ENCODE peak calls at places on chromosomes 4 and X, in five cellular contexts. I, U, M, B and E are unnamed samples. For H3K36me3 and H3K4me1, the result is how much of the 10 kb centered on the place peaks cover.

GRCh38 chr4:126172126-126172525 is 857.4 kb downstream of the FAT4 start:
- DNase-seq in I (no peak), U (no peak), M (no peak), B (no peak), E (no peak)

GRCh38 chr4:140688711-140689598 is 67.2 kb downstream of the TBC1D9 start:
- DNase-seq in I (peak), U (peak), M (no peak), B (no peak), E (no peak)

GRCh38 chrX:68684291-68684918 is 36.9 kb downstream of the STARD8 start:
- DNase-seq in I (no peak), U (no peak), M (no peak), B (no peak), E (no peak)

GRCh38 chr4:159046683-159047082 is 56.2 kb upstream of the RAPGEF2 start:
- DNase-seq in I (no peak), U (no peak), M (no peak), B (no peak), E (no peak)

GRCh38 chr4:44553143-44553542 is 98.3 kb downstream of the YIPF7 start:
- DNase-seq in I (no peak), U (no peak), M (no peak), B (no peak), E (no peak)

GRCh38 chrX:19739683-19740082 is 147.7 kb downstream of the SH3KBP1 start:
- DNase-seq in I (peak), U (peak), M (peak), B (peak), E (peak)

GRCh38 chr4:157052429-157053040 is 23.4 kb upstream of the GLRB start:
- DNase-seq in I (no peak), U (no peak), M (no peak), B (no peak), E (no peak)

GRCh38 chr4:20288846-20289512 is 37.3 kb downstream of the SLIT2 start:
- DNase-seq in I (peak), U (peak), M (no peak), B (no peak), E (no peak)

GRCh38 chrX:144335402-144335801 is 451.5 kb downstream of the UBE2NL start:
- DNase-seq in I (no peak), U (no peak), M (no peak), B (no peak), E (no peak)

GRCh38 chrX:138745215-138745614 is 33.7 kb upstream of the FGF13 start:
- DNase-seq in I (peak), U (peak), M (peak), B (peak), E (no peak)

GRCh38 chr4:3062466-3062865 is 11.9 kb downstream of the HTT-AS start:
- DNase-seq in I (peak), U (no peak), M (no peak), B (no peak), E (no peak)

GRCh38 chrX:10098235-10098819 is 58.4 kb upstream of the CLCN4 start:
- DNase-seq in I (no peak), U (peak), M (no peak), B (peak), E (peak)

GRCh38 chr4:957581-958313 is 15.6 kb downstream of the DGKQ start:
- DNase-seq in I (no peak), U (no peak), M (no peak), B (no peak), E (no peak)

GRCh38 chrX:68420559-68420958 is 12.7 kb downstream of the OPHN1 start:
- DNase-seq in I (peak), U (no peak), M (no peak), B (no peak), E (no peak)

GRCh38 chrX:10756365-10756915 is 136.1 kb upstream of the MID1 start:
- DNase-seq in I (peak), U (peak), M (no peak), B (no peak), E (no peak)

GRCh38 chr4:98659741-98660507 is 1.5 kb upstream of the TSPAN5 start:
- DNase-seq in I (peak), U (peak), M (no peak), B (no peak), E (no peak)

GRCh38 chrX:69616520-69617203 is 749 bp downstream of the EDA start:
- DNase-seq in I (no peak), U (peak), M (no peak), B (peak), E (no peak)

GRCh38 chr4:27016551-27016950 is 155.9 kb downstream of the STIM2 start:
- DNase-seq in I (peak), U (peak), M (no peak), B (no peak), E (no peak)

GRCh38 chr4:125283702-125284279 is 31.0 kb upstream of the FAT4 start:
- DNase-seq in I (peak), U (peak), M (no peak), B (no peak), E (no peak)

GRCh38 chr4:98110929-98111328 is 32.3 kb downstream of the STPG2 start:
- DNase-seq in I (no peak), U (no peak), M (no peak), B (no peak), E (no peak)

GRCh38 chrX:150146271-150146888 is 208.1 kb upstream of the EOLA2 start:
- DNase-seq in I (no peak), U (no peak), M (peak), B (no peak), E (no peak)

GRCh38 chr4:64727960-64728359 is 318.7 kb upstream of the TECRL start:
- DNase-seq in I (no peak), U (no peak), M (no peak), B (no peak), E (no peak)

GRCh38 chr4:74453037-74453635 is 8.2 kb downstream of the AREG start:
- DNase-seq in I (no peak), U (no peak), M (no peak), B (no peak), E (no peak)

GRCh38 chr4:108628411-108628810 is 8.0 kb downstream of the RPL34 start:
- DNase-seq in I (no peak), U (peak), M (no peak), B (no peak), E (no peak)

GRCh38 chr4:108622022-108622421 is 1.6 kb downstream of the RPL34 start:
- DNase-seq in I (no peak), U (no peak), M (no peak), B (no peak), E (no peak)

GRCh38 chr4:108622828-108623227 is 2.5 kb downstream of the RPL34 start:
- DNase-seq in I (no peak), U (no peak), M (no peak), B (no peak), E (no peak)

GRCh38 chr4:108624263-108625056 is 4.1 kb downstream of the RPL34 start:
- DNase-seq in I (no peak), U (no peak), M (no peak), B (no peak), E (no peak)

GRCh38 chr4:108626056-108626455 is 5.7 kb downstream of the RPL34 start:
- DNase-seq in I (no peak), U (no peak), M (no peak), B (no peak), E (no peak)
- H3K36me3 ChIP-seq in I (half or more), U (half or more), M (under half), B (half or more), E (half or more)

DNA sequence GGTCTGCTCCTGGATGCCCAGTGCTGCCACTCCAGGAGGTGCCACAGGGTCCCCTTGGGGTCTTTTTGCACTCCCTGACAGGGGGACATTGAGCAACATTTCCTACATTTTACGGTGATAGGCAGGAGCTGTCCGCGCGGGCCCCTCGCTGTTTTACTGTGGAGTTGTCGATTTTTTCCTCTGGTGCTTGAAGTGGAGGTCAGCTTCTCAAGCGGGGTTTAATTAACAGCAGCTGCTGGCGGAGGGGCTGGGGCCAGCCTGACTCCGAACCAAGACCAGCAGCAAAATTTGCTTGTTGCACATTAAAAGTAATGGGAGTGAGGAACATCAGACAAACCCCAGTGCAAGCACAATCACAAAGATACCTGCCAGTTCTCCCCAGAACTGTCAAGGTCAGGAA is 13.2 kb upstream of the SH3TC1 start:
- DNase-seq in I (no peak), U (peak), M (no peak), B (no peak), E (no peak)
- H3K4me1 ChIP-seq in I (under half), U (under half), M (under half), B (under half), E (under half)

DNA sequence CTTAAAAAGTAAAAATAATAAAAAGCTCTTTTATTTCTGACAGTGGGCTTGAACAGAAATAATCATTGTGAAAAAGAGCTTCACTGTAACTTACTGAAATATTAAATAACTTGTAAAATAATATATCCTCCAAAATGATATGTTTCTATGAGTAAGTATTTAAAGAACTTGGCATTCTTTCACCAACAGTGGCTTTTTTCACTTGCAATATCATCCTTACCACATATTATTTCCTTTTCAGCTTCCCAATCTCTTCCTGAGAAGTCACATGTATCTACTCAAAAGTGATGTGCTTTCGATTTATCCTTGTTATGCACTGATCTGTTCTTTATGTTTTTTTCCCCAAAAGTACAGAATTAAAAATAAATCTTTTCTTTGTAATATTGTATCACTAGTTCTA is 2.2 kb upstream of the PCDH18 start:
- DNase-seq in I (no peak), U (peak), M (no peak), B (no peak), E (no peak)
- H3K4me3 ChIP-seq in I (no peak), U (peak), M (no peak), B (no peak), E (no peak)

GRCh38 chr4:113455081-113455480 is 306.5 kb downstream of the CAMK2D start:
- DNase-seq in I (no peak), U (no peak), M (no peak), B (no peak), E (no peak)
- H3K36me3 ChIP-seq in I (under half), U (half or more), M (under half), B (under half), E (under half)

DNA sequence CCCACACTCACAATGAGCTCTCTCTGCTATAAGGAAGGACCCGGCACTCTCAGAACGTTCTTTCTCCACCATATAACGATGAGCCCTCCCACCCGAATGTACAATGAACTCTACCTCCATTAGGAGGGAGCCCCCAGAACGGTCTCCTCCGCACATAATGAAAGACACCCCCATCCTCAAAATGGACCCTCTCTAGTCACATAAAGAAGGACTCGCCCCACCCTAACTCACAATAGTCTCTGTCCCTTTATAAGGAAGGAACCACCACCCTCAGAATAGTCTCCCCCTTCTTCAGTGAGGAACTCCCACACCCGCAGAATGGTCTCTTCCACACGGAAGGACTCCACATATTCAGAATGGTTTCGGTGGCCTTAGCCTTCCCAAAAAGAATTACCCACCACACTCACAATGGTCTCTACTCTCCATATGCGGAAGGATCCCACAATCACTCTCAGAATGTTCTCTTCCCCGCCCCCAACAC is 480 bp downstream of the SLC35A2 start:
- DNase-seq in I (peak), U (peak), M (no peak), B (no peak), E (no peak)
- H3K4me1 ChIP-seq in I (under half), U (under half), M (under half), B (under half), E (under half)

DNA sequence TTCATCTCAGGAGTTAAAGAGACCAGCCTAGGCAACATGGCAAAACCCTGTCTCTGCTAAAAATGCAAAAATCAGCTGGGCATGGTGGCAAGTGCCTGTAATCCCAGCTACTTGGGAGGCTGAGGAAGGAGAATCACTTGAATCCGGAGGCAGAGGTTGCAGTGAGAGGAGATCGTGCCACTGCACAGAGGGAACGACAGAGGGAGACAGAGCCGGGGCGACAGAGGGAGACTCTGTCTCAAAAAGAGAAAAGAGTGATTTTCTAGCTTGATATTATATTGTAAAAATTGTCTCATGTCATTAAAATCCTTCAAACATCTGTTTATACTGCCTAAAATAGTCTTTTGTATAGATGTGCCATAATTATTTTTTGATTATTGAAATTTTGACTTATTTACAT is 225.4 kb upstream of the AGA start:
- DNase-seq in I (no peak), U (no peak), M (no peak), B (no peak), E (no peak)
- H3K4me3 ChIP-seq in I (no peak), U (no peak), M (no peak), B (no peak), E (no peak)

GRCh38 chrX:53563324-53563723 is 123.2 kb downstream of the HUWE1 start:
- DNase-seq in I (no peak), U (no peak), M (no peak), B (no peak), E (no peak)

GRCh38 chrX:53556868-53557267 is 122.7 kb upstream of the HSD17B10 start:
- DNase-seq in I (no peak), U (no peak), M (no peak), B (no peak), E (no peak)

GRCh38 chrX:53561912-53562311 is 124.6 kb downstream of the HUWE1 start:
- DNase-seq in I (no peak), U (no peak), M (no peak), B (no peak), E (no peak)

GRCh38 chrX:53558646-53559045 is 124.5 kb upstream of the HSD17B10 start:
- DNase-seq in I (no peak), U (no peak), M (no peak), B (no peak), E (no peak)
- H3K36me3 ChIP-seq in I (half or more), U (under half), M (under half), B (half or more), E (half or more)

GRCh38 chr4:128480945-128481344 is 193.3 kb upstream of the PGRMC2 start:
- DNase-seq in I (no peak), U (no peak), M (no peak), B (no peak), E (no peak)
- H3K4me1 ChIP-seq in I (under half), U (under half), M (under half), B (under half), E (under half)

GRCh38 chr4:48490012-48490679 is at the start of gene ZAR1:
- DNase-seq in I (no peak), U (peak), M (no peak), B (no peak), E (no peak)
- H3K4me3 ChIP-seq in I (peak), U (peak), M (peak), B (no peak), E (peak)

GRCh38 chrX:131746491-131746968 is 202.7 kb downstream of the OR13H1 start:
- DNase-seq in I (peak), U (no peak), M (peak), B (peak), E (no peak)
- H3K36me3 ChIP-seq in I (under half), U (under half), M (under half), B (under half), E (under half)